ENCODE peak calls at places on chromosomes 13 and 19, in six cellular contexts. D is BJ, C is cardiac muscle cell, T is NB4, N is lung, L is mucosa of descending colon. Q is an unnamed sample.

GRCh38 chr19:39131255-39131755 is 5.7 kb downstream of the PAK4 start:
- DNase-seq in D (no peak), C (peak), T (no peak), N (no peak), L (no peak), Q (peak)

GRCh38 chr19:3655402-3656072 is 28.9 kb upstream of the CACTIN start:
- DNase-seq in D (peak), C (peak), T (peak), N (no peak), L (no peak), Q (peak)

GRCh38 chr13:52024481-52024880 is at the start of gene UTP14C:
- DNase-seq in D (no peak), C (no peak), T (no peak), N (no peak), L (no peak), Q (no peak)

GRCh38 chr13:109715902-109716301 is 70.5 kb downstream of the IRS2 start:
- DNase-seq in D (no peak), C (peak), T (peak), N (no peak), L (no peak), Q (no peak)

GRCh38 chr19:16886305-16886880 is 2.4 kb upstream of the F2RL3 start:
- DNase-seq in D (no peak), C (peak), T (peak), N (peak), L (no peak), Q (peak)

GRCh38 chr19:23520441-23520840 is 125.2 kb upstream of the ZNF91 start:
- DNase-seq in D (no peak), C (no peak), T (no peak), N (no peak), L (no peak), Q (no peak)

GRCh38 chr13:71968025-71968424 is 101.0 kb upstream of the DACH1 start:
- DNase-seq in D (no peak), C (no peak), T (no peak), N (no peak), L (no peak), Q (no peak)

GRCh38 chr13:37495046-37495445 is 103.5 kb downstream of the POSTN start:
- DNase-seq in D (no peak), C (no peak), T (peak), N (no peak), L (no peak), Q (peak)

GRCh38 chr13:74715718-74716117 is 581.5 kb upstream of the KLF12 start:
- DNase-seq in D (peak), C (no peak), T (peak), N (no peak), L (no peak), Q (no peak)

GRCh38 chr13:37226966-37227365 is 121.5 kb upstream of the CSNK1A1L start:
- DNase-seq in D (no peak), C (peak), T (no peak), N (no peak), L (no peak), Q (peak)

GRCh38 chr19:48391100-48392005 is at the start of gene KDELR1:
- DNase-seq in D (no peak), C (peak), T (peak), N (peak), L (peak), Q (peak)

GRCh38 chr13:29907670-29908069 is 57.3 kb upstream of the UBL3 start:
- DNase-seq in D (no peak), C (no peak), T (no peak), N (no peak), L (no peak), Q (no peak)

GRCh38 chr13:41547253-41548000 is 90.1 kb downstream of the RGCC start:
- DNase-seq in D (no peak), C (peak), T (no peak), N (no peak), L (no peak), Q (peak)

GRCh38 chr19:8698433-8699063 is at the start of gene ACTL9:
- DNase-seq in D (no peak), C (no peak), T (no peak), N (no peak), L (no peak), Q (no peak)

GRCh38 chr13:31322025-31322424 is 122.2 kb downstream of the B3GLCT start:
- DNase-seq in D (no peak), C (peak), T (peak), N (no peak), L (no peak), Q (peak)

GRCh38 chr13:94758571-94758970 is 46.2 kb upstream of the SOX21 start:
- DNase-seq in D (no peak), C (no peak), T (no peak), N (no peak), L (no peak), Q (no peak)

GRCh38 chr19:5155586-5156210 is 184.9 kb downstream of the PTPRS start:
- DNase-seq in D (no peak), C (no peak), T (no peak), N (no peak), L (no peak), Q (no peak)

GRCh38 chr19:18415177-18415867 is 3.9 kb upstream of the SSBP4 start:
- DNase-seq in D (no peak), C (peak), T (peak), N (no peak), L (peak), Q (peak)

GRCh38 chr19:31553844-31554215 is 204.6 kb upstream of the TSHZ3 start:
- DNase-seq in D (no peak), C (no peak), T (no peak), N (no peak), L (peak), Q (no peak)

GRCh38 chr13:52461265-52461664 is 6.0 kb downstream of the CKAP2 start:
- DNase-seq in D (no peak), C (no peak), T (no peak), N (no peak), L (no peak), Q (no peak)

GRCh38 chr19:41031926-41032325 is 40.8 kb downstream of the CYP2B6 start:
- DNase-seq in D (no peak), C (peak), T (no peak), N (no peak), L (no peak), Q (peak)

GRCh38 chr13:96636310-96636709 is 358.0 kb downstream of the OXGR1 start:
- DNase-seq in D (no peak), C (peak), T (no peak), N (no peak), L (no peak), Q (peak)

GRCh38 chr13:45206340-45206739 is 5.5 kb upstream of the KCTD4 start:
- DNase-seq in D (peak), C (peak), T (no peak), N (no peak), L (no peak), Q (peak)

GRCh38 chr19:55452381-55453325 is 8.8 kb downstream of the ISOC2 start:
- DNase-seq in D (peak), C (peak), T (peak), N (peak), L (peak), Q (peak)

GRCh38 chr19:53594811-53595509 is 36.8 kb upstream of the DPRX start:
- DNase-seq in D (no peak), C (no peak), T (no peak), N (no peak), L (no peak), Q (no peak)

DNA sequence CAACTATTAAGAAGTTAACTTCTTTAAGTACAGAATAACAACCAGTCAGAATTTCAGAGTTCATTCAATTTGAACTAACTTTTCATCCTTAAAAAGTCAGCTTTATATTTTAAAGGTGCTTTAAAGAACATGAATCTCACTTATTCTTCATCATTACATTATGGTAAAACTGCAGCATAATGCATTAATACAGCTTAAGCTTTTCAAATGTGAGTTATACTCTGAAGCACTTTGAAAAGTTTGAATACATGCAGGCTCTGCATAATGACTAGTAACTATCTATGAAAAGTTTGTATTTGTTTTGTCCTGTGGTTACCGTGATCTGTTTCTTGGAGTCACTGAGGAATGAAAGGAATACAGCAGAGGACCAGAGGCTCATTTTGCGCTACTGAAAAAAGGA is 4.0 kb downstream of the PCDH17 start:
- DNase-seq in D (no peak), C (no peak), T (no peak), N (no peak), L (no peak), Q (no peak)
- H3K4me3 ChIP-seq in D (no peak), C (no peak), T (no peak), N (no peak), L (no peak), Q (no peak)

GRCh38 chr19:49570997-49571676 is 9.2 kb downstream of the NOSIP start:
- DNase-seq in D (no peak), C (no peak), T (peak), N (no peak), L (peak), Q (no peak)
- TF ChIP-seq CTCF in D (no peak), C (no peak), T (no peak), N (no peak), L (no peak), Q (no peak)

DNA sequence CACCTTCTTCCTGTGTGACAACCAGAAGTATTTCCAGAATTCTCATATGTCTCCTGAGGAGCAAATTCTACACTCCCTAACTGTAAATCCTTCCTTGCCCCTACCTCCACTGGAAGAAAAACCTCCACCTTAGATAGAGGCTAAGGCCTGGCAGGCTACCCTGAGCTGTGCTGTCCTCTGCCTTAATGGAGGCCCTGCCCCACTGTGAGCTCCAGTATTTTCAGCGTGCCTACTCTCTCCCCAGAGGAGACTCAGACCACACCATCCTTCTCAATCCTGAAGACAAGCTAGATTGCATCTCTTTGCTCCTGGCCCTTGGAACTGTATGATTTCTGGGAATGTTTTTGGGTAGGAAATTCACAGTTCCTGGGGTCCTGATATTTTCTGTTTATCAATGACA is 110.0 kb upstream of the OBI1 start:
- DNase-seq in D (no peak), C (no peak), T (no peak), N (no peak), L (no peak), Q (no peak)
- H3K4me3 ChIP-seq in D (no peak), C (no peak), T (no peak), N (no peak), L (no peak), Q (no peak)

DNA sequence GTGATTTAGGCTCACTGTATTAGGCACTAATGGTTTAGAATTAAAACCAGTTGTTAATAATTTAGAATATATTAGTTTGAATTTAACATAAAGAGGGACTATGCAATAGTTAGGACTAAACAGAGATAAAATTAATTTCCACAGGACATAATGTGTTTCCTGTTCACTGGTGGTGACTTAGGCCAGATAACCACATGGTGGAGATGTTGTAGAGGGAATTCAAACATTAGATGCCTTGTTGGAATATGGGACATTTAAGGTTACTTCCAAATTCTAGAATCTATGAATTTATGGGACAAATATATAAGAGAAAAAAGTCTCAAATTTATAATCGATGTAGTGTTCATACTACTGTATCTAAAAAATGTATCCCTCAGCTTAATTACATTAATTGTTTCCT is 615.5 kb upstream of the KLHL1 start:
- DNase-seq in D (no peak), C (no peak), T (no peak), N (no peak), L (no peak), Q (no peak)
- TF ChIP-seq CTCF in D (no peak), C (no peak), T (no peak), N (no peak), L (no peak), Q (no peak)

GRCh38 chr19:33796164-33797100 is at the start of gene KCTD15:
- DNase-seq in D (no peak), C (peak), T (peak), N (no peak), L (peak), Q (peak)
- H3K4me3 ChIP-seq in D (peak), C (peak), T (peak), N (peak), L (peak), Q (peak)